ENCODE peak calls at places on chromosomes 13 and 19, in four cellular contexts. R is heart right ventricle, M is neural progenitor cell, B is left ventricle myocardium inferior. Q is an unnamed sample.

GRCh38 chr19:11797491-11797890 is 832 bp upstream of the ZNF491 start:
- DNase-seq in R (peak; percentile 91), B (peak; percentile 85), M (peak; percentile 88), Q (peak; percentile 88)

GRCh38 chr19:30288957-30289735 is 83.0 kb upstream of the ZNF536 start:
- DNase-seq in R (no peak), M (no peak), B (no peak), Q (no peak)

GRCh38 chr13:60230593-60230992 is 66.9 kb upstream of the DIAPH3 start:
- DNase-seq in R (no peak), B (no peak), M (no peak), Q (no peak)

GRCh38 chr13:20403826-20404225 is 121.8 kb downstream of the CRYL1 start:
- DNase-seq in M (no peak), R (no peak), B (no peak), Q (no peak)

GRCh38 chr19:19866599-19867248 is 1.0 kb downstream of the ZNF253 start:
- DNase-seq in M (peak; percentile 83), B (no peak), R (peak; percentile 12), Q (peak; percentile 63)

GRCh38 chr19:5585461-5586299 is 17.9 kb upstream of the TINCR start:
- DNase-seq in M (peak; percentile 80), B (no peak), R (peak; percentile 39), Q (no peak)

GRCh38 chr19:43310221-43310620 is 40.9 kb upstream of the PSG9 start:
- DNase-seq in B (no peak), R (no peak), M (no peak), Q (no peak)

GRCh38 chr19:13033819-13034611 is 38.7 kb downstream of the NFIX start:
- DNase-seq in M (peak; percentile 69), B (peak; percentile 86), R (peak; percentile 85), Q (peak; percentile 87)

GRCh38 chr19:51439021-51439465 is 19.2 kb downstream of the SIGLEC8 start:
- DNase-seq in M (peak; percentile 26), R (no peak), B (no peak), Q (peak; percentile 35)

GRCh38 chr13:108427355-108427754 is 157.8 kb downstream of the TNFSF13B start:
- DNase-seq in R (no peak), B (no peak), M (no peak), Q (no peak)

GRCh38 chr13:27662738-27663470 is 41.2 kb downstream of the POLR1D start:
- DNase-seq in R (no peak), M (no peak), B (no peak), Q (no peak)

GRCh38 chr19:46717034-46717715 is at the start of gene PRKD2:
- DNase-seq in R (peak; percentile 95), B (peak; percentile 95), M (peak; percentile 96), Q (peak; percentile 95)

GRCh38 chr13:36352350-36352749 is 6.2 kb upstream of the SPART start:
- DNase-seq in R (no peak), M (no peak), B (no peak), Q (no peak)

GRCh38 chr19:48443731-48444128 is 2.1 kb upstream of the GRWD1 start:
- DNase-seq in B (no peak), M (no peak), R (no peak), Q (no peak)

GRCh38 chr13:87986639-87987250 is 315.6 kb downstream of the SLITRK5 start:
- DNase-seq in M (no peak), R (no peak), B (no peak), Q (no peak)

GRCh38 chr13:109779876-109780516 is 6.4 kb downstream of the IRS2 start:
- DNase-seq in M (no peak), B (no peak), R (no peak), Q (no peak)

GRCh38 chr19:39131255-39131755 is 5.7 kb downstream of the PAK4 start:
- DNase-seq in M (no peak), R (peak; percentile 67), B (peak; percentile 71), Q (no peak)

GRCh38 chr13:44040070-44040753 is 160.5 kb downstream of the LACC1 start:
- DNase-seq in B (no peak), R (no peak), M (no peak), Q (no peak)

GRCh38 chr19:29381353-29382203 is 144.2 kb upstream of the VSTM2B start:
- DNase-seq in R (no peak), B (no peak), M (no peak), Q (no peak)

GRCh38 chr19:4768934-4769777 is 22.4 kb upstream of the FEM1A start:
- DNase-seq in M (peak; percentile 97), R (peak; percentile 90), B (peak; percentile 75), Q (peak; percentile 79)

GRCh38 chr19:45164577-45165335 is 4.0 kb upstream of the NKPD1 start:
- DNase-seq in M (peak; percentile 33), R (peak; percentile 36), B (peak; percentile 45), Q (peak; percentile 89)

GRCh38 chr19:45391346-45391745 is 13.5 kb downstream of the PPP1R13L start:
- DNase-seq in B (no peak), M (peak; percentile 40), R (no peak), Q (no peak)

GRCh38 chr13:26325876-26326275 is 71.9 kb downstream of the CDK8 start:
- DNase-seq in B (no peak), M (no peak), R (no peak), Q (no peak)

GRCh38 chr19:46254776-46255175 is 25.2 kb downstream of the IGFL1 start:
- DNase-seq in R (no peak), B (no peak), M (no peak), Q (no peak)

GRCh38 chr19:38685666-38686529 is 38.4 kb downstream of the ACTN4 start:
- DNase-seq in M (peak; percentile 80), R (no peak), B (no peak), Q (no peak)

DNA sequence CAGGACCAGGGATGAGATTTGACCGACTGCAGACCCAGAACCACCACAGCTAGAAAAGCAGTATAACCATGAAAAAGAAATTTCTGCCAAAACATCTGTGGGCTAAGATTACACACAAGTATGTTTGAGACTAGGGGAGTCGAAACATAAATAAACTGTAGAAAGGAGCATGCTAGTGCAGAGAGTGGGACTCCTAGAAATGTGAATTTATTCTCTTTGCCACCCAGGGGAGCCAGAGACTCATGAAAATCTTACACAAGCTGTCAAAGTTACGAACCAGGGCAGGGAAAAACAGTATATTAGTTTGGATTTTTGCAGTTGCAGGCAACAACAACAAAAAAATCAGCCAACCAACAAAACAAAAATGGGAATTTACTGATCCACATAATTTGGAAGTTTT is 12.3 kb upstream of the HSPH1 start:
- DNase-seq in B (no peak), M (no peak), R (no peak), Q (no peak)
- TF ChIP-seq CTCF in B (peak; percentile 35), M (no peak), R (no peak), Q (no peak)

DNA sequence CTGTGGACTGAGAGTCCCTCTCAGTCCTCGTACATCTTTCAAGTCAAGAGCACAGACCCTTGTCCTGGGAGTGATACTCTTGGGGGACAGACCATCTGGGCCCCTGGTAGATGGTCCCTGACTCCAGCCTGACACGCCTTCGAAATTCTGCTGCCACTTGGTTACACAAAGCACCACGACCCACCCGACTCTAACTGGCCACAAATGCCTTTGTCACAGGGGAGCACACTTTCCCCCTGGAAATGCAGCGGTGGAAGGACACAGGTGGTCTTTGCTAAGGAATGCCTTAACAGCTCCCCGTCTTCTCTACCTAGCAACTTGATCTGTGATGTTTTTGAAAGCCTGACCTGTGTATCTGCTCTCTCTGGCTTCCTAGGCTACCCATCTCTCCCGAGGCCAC is 13.8 kb upstream of the DHRS12 start:
- DNase-seq in M (no peak), R (no peak), B (no peak), Q (no peak)
- H3K4me1 ChIP-seq in M (no peaks in the 10 kb centered on the region), R (peaks cover 49% of the 10 kb centered on the region), B (peaks cover 44% of the 10 kb centered on the region), Q (peaks cover 20% of the 10 kb centered on the region)

GRCh38 chr19:27776020-27776419 is 1436.9 kb downstream of the UQCRFS1 start:
- DNase-seq in B (no peak), M (no peak), R (no peak), Q (no peak)

GRCh38 chr19:27779953-27780352 is 1433.0 kb downstream of the UQCRFS1 start:
- DNase-seq in R (no peak), M (no peak), B (no peak), Q (no peak)

GRCh38 chr19:27776524-27776923 is 1436.4 kb downstream of the UQCRFS1 start:
- DNase-seq in R (no peak), M (no peak), B (no peak), Q (no peak)

GRCh38 chr19:27777242-27777641 is 1435.7 kb downstream of the UQCRFS1 start:
- DNase-seq in B (no peak), M (no peak), R (no peak), Q (no peak)

GRCh38 chr19:27777726-27778125 is 1435.2 kb downstream of the UQCRFS1 start:
- DNase-seq in M (no peak), B (no peak), R (no peak), Q (no peak)
- TF ChIP-seq CTCF in M (no peak), B (peak; percentile 8), R (no peak), Q (no peak)

GRCh38 chr19:42272989-42273406 is 3.9 kb downstream of the CIC start:
- DNase-seq in R (no peak), B (no peak), M (no peak), Q (no peak)

GRCh38 chr19:42275517-42275916 is 6.5 kb downstream of the CIC start:
- DNase-seq in B (no peak), M (no peak), R (no peak), Q (no peak)

GRCh38 chr19:42273407-42274064 is 4.5 kb downstream of the CIC start:
- DNase-seq in R (no peak), M (no peak), B (no peak), Q (peak; percentile 67)

GRCh38 chr19:42275103-42275502 is 6.1 kb downstream of the CIC start:
- DNase-seq in R (peak; percentile 2), B (no peak), M (no peak), Q (no peak)

GRCh38 chr19:42274065-42274682 is 5.1 kb downstream of the CIC start:
- DNase-seq in B (no peak), R (peak; percentile 3), M (no peak), Q (no peak)
- H3K4me1 ChIP-seq in B (peaks cover 79% of the 10 kb centered on the region), R (peaks cover 64% of the 10 kb centered on the region), M (peaks cover 12% of the 10 kb centered on the region), Q (peaks cover 60% of the 10 kb centered on the region)

DNA sequence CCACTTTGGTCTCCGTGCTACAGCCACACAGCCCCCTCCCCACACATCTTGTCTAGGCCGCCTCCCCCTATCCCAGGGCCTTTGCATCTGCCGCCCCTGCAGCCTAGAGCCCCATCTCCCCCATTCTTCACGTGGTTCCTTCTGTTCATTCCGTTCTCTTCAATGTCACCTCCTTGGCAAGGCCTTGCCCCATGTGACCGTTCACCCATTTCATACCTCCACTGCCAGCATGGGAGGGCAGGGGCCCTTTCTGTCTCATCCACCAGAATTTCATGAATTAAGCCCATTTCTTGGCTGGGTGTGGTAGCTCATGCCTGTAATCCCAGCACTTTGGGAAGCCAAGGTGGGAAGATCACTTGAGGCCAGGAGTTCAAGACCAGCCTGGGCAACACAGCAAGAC is 15.7 kb upstream of the HNRNPM start:
- DNase-seq in B (no peak), M (no peak), R (no peak), Q (no peak)
- TF ChIP-seq CTCF in B (no peak), M (no peak), R (no peak), Q (no peak)

Q was measured in upper lobe of right lung.